ENCODE peak calls at places on chromosomes 6 and 20, in seven cellular contexts. L is A549, B is glutamatergic neuron, Y is CD14-positive monocyte, E is AG09319, R is HFF-Myc, H is activated B cell treated with CpG ODN at 0.5 μM for 24 hours. T is an unnamed sample.

GRCh38 chr6:105359419-105360366 is 43.2 kb downstream of the PREP start:
- DNase-seq in L (peak), B (no peak), Y (no peak), E (peak), R (peak), H (no peak), T (no peak)

GRCh38 chr20:35312348-35312747 is 20.1 kb upstream of the FAM83C start:
- DNase-seq in L (peak), B (no peak), Y (no peak), E (peak), R (peak), H (no peak), T (no peak)

GRCh38 chr6:54377776-54378175 is 69.5 kb downstream of the TINAG start:
- DNase-seq in L (no peak), B (no peak), Y (no peak), E (no peak), R (no peak), H (no peak), T (no peak)

GRCh38 chr6:2020909-2021308 is 224.5 kb downstream of the GMDS start:
- DNase-seq in L (no peak), B (no peak), Y (no peak), E (peak), R (peak), H (no peak), T (no peak)

GRCh38 chr20:39880890-39881289 is 808.1 kb downstream of the MAFB start:
- DNase-seq in L (peak), B (no peak), Y (no peak), E (no peak), R (no peak), H (no peak), T (no peak)

GRCh38 chr20:45288376-45288775 is 18.3 kb upstream of the RBPJL start:
- DNase-seq in L (no peak), B (no peak), Y (no peak), E (no peak), R (no peak), H (no peak), T (no peak)

GRCh38 chr6:50720623-50721022 is 7.3 kb downstream of the TFAP2D start:
- DNase-seq in L (no peak), B (no peak), Y (no peak), E (no peak), R (no peak), H (no peak), T (no peak)

GRCh38 chr20:56843386-56843785 is 214.3 kb downstream of the TFAP2C start:
- DNase-seq in L (no peak), B (no peak), Y (no peak), E (no peak), R (no peak), H (no peak), T (no peak)

GRCh38 chr20:6560978-6561377 is 206.5 kb upstream of the BMP2 start:
- DNase-seq in L (no peak), B (no peak), Y (no peak), E (no peak), R (no peak), H (no peak), T (no peak)

GRCh38 chr20:6562111-6562510 is 205.4 kb upstream of the BMP2 start:
- DNase-seq in L (no peak), B (no peak), Y (no peak), E (no peak), R (no peak), H (no peak), T (no peak)

DNA sequence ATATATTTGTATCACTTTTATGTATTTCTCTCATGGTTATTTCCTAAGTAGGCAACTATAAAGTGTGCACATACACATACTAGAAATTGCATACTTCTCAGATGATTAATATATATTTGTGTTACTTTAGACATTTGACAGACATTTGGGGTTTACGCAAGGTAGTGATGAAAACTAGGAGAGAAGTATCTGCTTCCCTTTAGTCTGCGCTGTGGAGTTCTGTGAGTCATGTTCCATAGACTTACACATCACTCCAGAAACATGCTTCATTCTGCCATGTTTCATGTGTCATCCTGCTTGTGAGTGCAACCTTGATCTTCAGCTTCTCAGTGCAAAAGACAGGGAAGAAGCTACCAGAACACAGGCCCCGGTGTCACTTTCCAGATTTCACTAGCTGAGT is 200.7 kb upstream of the BMP2 start:
- DNase-seq in L (no peak), B (no peak), Y (no peak), E (no peak), R (peak), H (no peak), T (no peak)
- TF ChIP-seq CTCF in L (no peak), B (no peak), Y (no peak), E (no peak), R (no peak), H (no peak), T (no peak)

DNA sequence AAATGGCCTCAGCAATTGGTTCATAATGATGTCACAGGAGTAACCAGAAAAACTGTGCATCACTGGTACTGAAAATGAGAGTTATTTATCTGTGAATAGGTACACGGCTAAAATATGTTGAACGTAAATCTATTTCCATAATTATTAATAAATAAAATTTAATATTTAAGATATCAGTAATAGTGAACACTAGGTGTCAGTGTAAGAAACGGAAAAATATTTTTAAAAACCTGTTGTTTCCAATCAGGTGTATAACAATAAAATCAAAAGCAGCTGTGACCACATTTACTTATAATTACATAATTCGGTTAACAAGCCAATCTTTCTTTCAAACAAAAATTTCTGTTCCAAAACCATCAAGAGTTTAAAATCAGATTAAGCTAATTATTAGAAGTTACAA is 241.4 kb upstream of the RUNX2 start:
- DNase-seq in L (no peak), B (no peak), Y (no peak), E (no peak), R (no peak), H (no peak), T (no peak)
- TF ChIP-seq CTCF in L (peak), B (peak), Y (no peak), E (no peak), R (no peak), H (no peak), T (peak)

DNA sequence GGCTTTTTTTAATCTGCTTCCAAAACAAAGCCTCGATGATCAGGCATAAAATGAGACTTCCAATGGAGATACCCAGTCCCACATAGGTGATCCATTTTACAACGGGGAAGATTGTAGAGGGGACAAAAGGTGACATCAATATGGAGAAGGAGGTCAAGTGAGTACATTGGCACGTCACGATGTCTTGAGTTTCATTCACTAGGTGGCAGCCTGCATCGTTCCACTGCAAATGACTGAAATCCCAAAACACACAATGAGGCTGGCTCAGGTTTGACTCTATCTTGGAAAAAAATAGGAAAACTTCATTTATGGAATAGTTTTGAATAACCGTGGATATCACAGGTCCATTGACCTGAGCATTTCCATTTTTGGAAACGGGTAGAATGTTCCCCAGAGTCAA is 32.5 kb downstream of the ADGRF1 start:
- DNase-seq in L (no peak), B (no peak), Y (no peak), E (no peak), R (no peak), H (no peak), T (no peak)
- TF ChIP-seq CTCF in L (no peak), B (no peak), Y (no peak), E (peak), R (no peak), H (no peak), T (no peak)

GRCh38 chr6:27375613-27376079 is 12.9 kb upstream of the ZNF391 start:
- DNase-seq in L (no peak), B (no peak), Y (no peak), E (no peak), R (no peak), H (no peak), T (no peak)
- TF ChIP-seq CTCF in L (no peak), B (no peak), Y (no peak), E (no peak), R (no peak), H (no peak), T (peak)

GRCh38 chr6:116969211-116969863 is 92.3 kb downstream of the RFX6 start:
- DNase-seq in L (peak), B (no peak), Y (no peak), E (peak), R (peak), H (no peak), T (no peak)

GRCh38 chr6:116974526-116974925 is 97.5 kb downstream of the RFX6 start:
- DNase-seq in L (no peak), B (no peak), Y (no peak), E (no peak), R (no peak), H (no peak), T (no peak)

GRCh38 chr6:116974942-116975341 is 97.9 kb downstream of the RFX6 start:
- DNase-seq in L (no peak), B (no peak), Y (no peak), E (no peak), R (no peak), H (no peak), T (no peak)

GRCh38 chr6:116973992-116974391 is 97.0 kb downstream of the RFX6 start:
- DNase-seq in L (no peak), B (no peak), Y (no peak), E (no peak), R (no peak), H (no peak), T (no peak)

DNA sequence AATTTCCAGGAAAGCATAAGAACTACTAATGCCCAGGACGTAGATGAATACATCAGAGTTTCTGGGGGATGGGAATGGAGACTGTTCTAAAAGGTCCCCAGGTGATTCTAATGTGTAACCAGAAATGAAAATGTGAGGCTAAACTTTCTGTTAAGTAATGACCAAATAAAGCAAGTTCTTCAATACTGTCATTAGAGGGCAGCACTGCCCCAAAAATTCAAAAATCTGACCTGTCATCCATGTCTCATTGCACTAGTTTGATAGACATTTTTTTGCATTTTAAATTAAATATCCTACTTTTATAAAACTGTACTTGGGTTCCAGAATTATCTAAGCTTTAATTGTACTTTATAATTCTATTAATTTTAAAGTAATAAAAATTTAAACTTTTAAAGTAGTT is 94.9 kb downstream of the RFX6 start:
- DNase-seq in L (peak), B (no peak), Y (no peak), E (no peak), R (peak), H (no peak), T (no peak)
- TF ChIP-seq CTCF in L (peak), B (peak), Y (peak), E (peak), R (peak), H (no peak), T (peak)

DNA sequence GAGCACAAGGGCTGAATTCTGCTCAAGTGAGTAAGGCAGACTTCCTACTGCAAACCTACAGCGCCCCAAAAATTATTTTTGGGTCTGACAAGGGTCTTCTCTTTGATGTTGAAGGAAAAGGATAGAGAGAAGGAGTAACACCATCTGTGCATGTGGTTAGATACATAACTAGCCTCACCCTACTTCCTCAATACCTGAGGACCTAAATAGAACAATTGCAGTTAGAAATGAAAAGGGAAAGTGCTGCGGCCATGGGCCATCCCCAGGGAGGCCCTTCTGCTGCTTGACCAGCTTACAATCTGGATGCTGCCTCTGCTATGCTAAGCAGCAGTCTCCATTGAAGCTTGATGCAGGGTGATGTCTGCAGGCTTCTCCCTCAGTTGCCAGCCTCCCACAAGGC is 63.2 kb upstream of the ARMH2 start:
- DNase-seq in L (no peak), B (peak), Y (no peak), E (no peak), R (no peak), H (peak), T (no peak)
- TF ChIP-seq CTCF in L (no peak), B (no peak), Y (no peak), E (no peak), R (no peak), H (no peak), T (no peak)

DNA sequence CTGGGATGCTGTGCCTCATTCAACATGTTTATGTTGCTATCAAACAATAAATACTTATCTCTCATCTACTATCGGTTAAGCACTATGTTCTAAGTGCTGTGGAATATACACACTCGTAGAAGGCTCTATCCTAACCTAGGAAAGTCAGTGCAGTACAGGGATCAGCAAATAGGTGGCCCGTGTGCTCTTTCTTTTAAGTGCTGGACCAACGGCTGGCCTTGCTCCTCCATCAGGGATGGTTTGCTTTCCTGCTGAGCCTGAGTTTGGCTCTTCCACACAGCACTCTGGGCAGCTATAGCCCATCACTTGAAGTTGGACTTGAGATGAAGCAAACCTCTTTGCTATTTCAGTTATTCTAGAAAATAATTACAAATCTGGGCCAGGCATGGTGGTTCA is 66.9 kb upstream of the KCNK16 start:
- DNase-seq in L (peak), B (no peak), Y (no peak), E (no peak), R (no peak), H (no peak), T (no peak)
- TF ChIP-seq CTCF in L (no peak), B (no peak), Y (no peak), E (peak), R (peak), H (no peak), T (peak)

T was measured in type B pancreatic cell.